ENCODE peak calls at places on chromosomes 6 and 20, in eight cellular contexts. S is ecto neural progenitor cell, H is midbrain, O is endothelial cell, G is skeletal muscle cell, W is Ammon's horn, D is brain microvascular endothelial cell, B is NCI-H2029 treated with DMSO at 0.1 percent for 48 hours. X is an unnamed sample.

GRCh38 chr6:28357036-28357435 is 7.3 kb downstream of the ZKSCAN3 start:
- DNase-seq in S (no peak), H (no peak), O (no peak), G (no peak), W (peak), D (peak), B (no peak), X (no peak)

GRCh38 chr6:89597988-89598387 is 40.6 kb downstream of the LYRM2 start:
- DNase-seq in S (no peak), H (peak), O (no peak), G (no peak), W (no peak), D (peak), B (no peak), X (no peak)

GRCh38 chr6:34696739-34697543 is at the start of gene ILRUN:
- DNase-seq in S (peak), H (peak), O (peak), G (peak), W (peak), D (peak), B (peak), X (peak)

GRCh38 chr20:19921349-19921793 is 95.8 kb upstream of the NAA20 start:
- DNase-seq in S (no peak), H (no peak), O (no peak), G (no peak), W (peak), D (no peak), B (peak), X (no peak)

GRCh38 chr6:22601941-22602340 is 32.6 kb downstream of the HDGFL1 start:
- DNase-seq in S (no peak), H (no peak), O (no peak), G (no peak), W (no peak), D (no peak), B (no peak), X (no peak)

GRCh38 chr6:157099912-157100593 is 223.3 kb downstream of the TMEM242 start:
- DNase-seq in S (no peak), H (no peak), O (no peak), G (no peak), W (peak), D (no peak), B (no peak), X (no peak)

GRCh38 chr6:31713991-31714684 is 1.0 kb upstream of the LY6G6D start:
- DNase-seq in S (no peak), H (no peak), O (no peak), G (no peak), W (no peak), D (no peak), B (no peak), X (no peak)

GRCh38 chr6:101226677-101227135 is 166.8 kb upstream of the GRIK2 start:
- DNase-seq in S (peak), H (no peak), O (peak), G (no peak), W (no peak), D (peak), B (no peak), X (no peak)

GRCh38 chr20:58892932-58893224 is 40.4 kb downstream of the GNAS start:
- DNase-seq in S (no peak), H (no peak), O (no peak), G (no peak), W (no peak), D (no peak), B (peak), X (no peak)

GRCh38 chr6:37137201-37137880 is 32.6 kb upstream of the PIM1 start:
- DNase-seq in S (peak), H (no peak), O (peak), G (peak), W (no peak), D (peak), B (no peak), X (no peak)

GRCh38 chr6:35764238-35764896 is 12.0 kb upstream of the CLPSL2 start:
- DNase-seq in S (peak), H (no peak), O (no peak), G (no peak), W (no peak), D (no peak), B (no peak), X (peak)

GRCh38 chr6:1285589-1286340 is 26.1 kb upstream of the FOXQ1 start:
- DNase-seq in S (no peak), H (no peak), O (no peak), G (peak), W (peak), D (peak), B (no peak), X (no peak)

GRCh38 chr6:139539852-139540251 is 165.4 kb upstream of the CITED2 start:
- DNase-seq in S (peak), H (no peak), O (no peak), G (peak), W (no peak), D (peak), B (no peak), X (no peak)

GRCh38 chr6:108650781-108651180 is 90.1 kb downstream of the FOXO3 start:
- DNase-seq in S (no peak), H (no peak), O (no peak), G (peak), W (no peak), D (peak), B (no peak), X (no peak)

GRCh38 chr6:143405381-143406154 is 44.9 kb downstream of the ADAT2 start:
- DNase-seq in S (no peak), H (no peak), O (no peak), G (no peak), W (no peak), D (peak), B (no peak), X (no peak)

GRCh38 chr6:125232466-125232865 is 69.3 kb downstream of the HDDC2 start:
- DNase-seq in S (no peak), H (no peak), O (no peak), G (no peak), W (no peak), D (no peak), B (no peak), X (no peak)

GRCh38 chr20:2626853-2627541 is 25.4 kb upstream of the NOP56 start:
- DNase-seq in S (no peak), H (no peak), O (no peak), G (peak), W (no peak), D (peak), B (no peak), X (no peak)

GRCh38 chr20:13139459-13140150 is 81.5 kb upstream of the ISM1 start:
- DNase-seq in S (no peak), H (no peak), O (no peak), G (no peak), W (no peak), D (no peak), B (no peak), X (no peak)

GRCh38 chr6:12637960-12638641 is 78.5 kb upstream of the PHACTR1 start:
- DNase-seq in S (peak), H (no peak), O (peak), G (peak), W (peak), D (peak), B (peak), X (peak)

GRCh38 chr6:71238351-71238750 is 50.3 kb upstream of the OGFRL1 start:
- DNase-seq in S (no peak), H (peak), O (no peak), G (peak), W (no peak), D (peak), B (no peak), X (no peak)

GRCh38 chr20:44210422-44211176 is at the start of gene OSER1:
- DNase-seq in S (peak), H (peak), O (peak), G (peak), W (peak), D (peak), B (peak), X (peak)

GRCh38 chr6:55433446-55434130 is 106.3 kb downstream of the GFRAL start:
- DNase-seq in S (no peak), H (no peak), O (no peak), G (peak), W (no peak), D (peak), B (no peak), X (no peak)

GRCh38 chr6:34143884-34144580 is 1.9 kb downstream of the GRM4 start:
- DNase-seq in S (peak), H (no peak), O (peak), G (no peak), W (no peak), D (no peak), B (peak), X (no peak)

GRCh38 chr6:167077241-167077932 is 45.5 kb upstream of the CCR6 start:
- DNase-seq in S (no peak), H (no peak), O (no peak), G (no peak), W (no peak), D (no peak), B (no peak), X (no peak)

GRCh38 chr6:18391018-18391417 is 3.9 kb downstream of the RNF144B start:
- DNase-seq in S (no peak), H (no peak), O (no peak), G (no peak), W (no peak), D (no peak), B (no peak), X (no peak)

GRCh38 chr6:7770111-7770510 is 44.2 kb downstream of the BMP6 start:
- DNase-seq in S (no peak), H (no peak), O (no peak), G (no peak), W (no peak), D (no peak), B (no peak), X (no peak)

GRCh38 chr6:101747711-101748110 is 354.2 kb downstream of the GRIK2 start:
- DNase-seq in S (no peak), H (no peak), O (no peak), G (no peak), W (no peak), D (no peak), B (no peak), X (no peak)

GRCh38 chr6:113819169-113819830 is 37.8 kb upstream of the MARCKS start:
- DNase-seq in S (no peak), H (no peak), O (no peak), G (no peak), W (no peak), D (no peak), B (peak), X (no peak)